ENCODE peak calls at places on chromosomes 2 and 18, in nine cellular contexts. N, D, Q, X, Y, G, T, F and Z are unnamed samples.

GRCh38 chr2:170820647-170821630 is 4.3 kb downstream of the GAD1 start:
- DNase-seq in N (no peak), D (no peak), Q (peak), X (no peak), Y (no peak), G (no peak), T (no peak), F (no peak), Z (no peak)

GRCh38 chr18:62329676-62330454 is 4.8 kb downstream of the TNFRSF11A start:
- DNase-seq in N (no peak), D (no peak), Q (peak), X (no peak), Y (no peak), G (peak), T (no peak), F (peak), Z (peak)

GRCh38 chr2:229282758-229283546 is 11.9 kb upstream of the PID1 start:
- DNase-seq in N (no peak), D (peak), Q (no peak), X (no peak), Y (no peak), G (no peak), T (no peak), F (no peak), Z (no peak)

GRCh38 chr2:139990646-139991335 is 1210.6 kb upstream of the NXPH2 start:
- DNase-seq in N (no peak), D (no peak), Q (no peak), X (no peak), Y (no peak), G (no peak), T (no peak), F (no peak), Z (no peak)

GRCh38 chr2:102768892-102769291 is 7.1 kb downstream of the TMEM182 start:
- DNase-seq in N (no peak), D (no peak), Q (no peak), X (no peak), Y (no peak), G (no peak), T (peak), F (no peak), Z (no peak)

GRCh38 chr2:36857713-36858112 is 108.6 kb downstream of the STRN start:
- DNase-seq in N (no peak), D (no peak), Q (no peak), X (no peak), Y (no peak), G (no peak), T (no peak), F (no peak), Z (peak)

GRCh38 chr18:34957119-34957863 is 83.9 kb upstream of the MAPRE2 start:
- DNase-seq in N (no peak), D (no peak), Q (no peak), X (no peak), Y (no peak), G (no peak), T (no peak), F (peak), Z (no peak)

GRCh38 chr2:24831216-24831615 is 38.0 kb downstream of the CENPO start:
- DNase-seq in N (no peak), D (no peak), Q (no peak), X (no peak), Y (no peak), G (peak), T (no peak), F (no peak), Z (no peak)

GRCh38 chr2:121634354-121635307 is 14.6 kb downstream of the CLASP1 start:
- DNase-seq in N (no peak), D (no peak), Q (no peak), X (no peak), Y (no peak), G (no peak), T (no peak), F (peak), Z (peak)

GRCh38 chr18:27599202-27599829 is 414.2 kb upstream of the CHST9 start:
- DNase-seq in N (peak), D (peak), Q (peak), X (peak), Y (no peak), G (no peak), T (peak), F (peak), Z (no peak)

GRCh38 chr2:15631883-15632282 is 40.2 kb downstream of the DDX1 start:
- DNase-seq in N (no peak), D (no peak), Q (no peak), X (no peak), Y (no peak), G (no peak), T (no peak), F (no peak), Z (no peak)

GRCh38 chr18:75290737-75291358 is 80.3 kb downstream of the TSHZ1 start:
- DNase-seq in N (no peak), D (no peak), Q (no peak), X (no peak), Y (no peak), G (no peak), T (no peak), F (no peak), Z (no peak)

GRCh38 chr2:105460048-105460732 is 61.3 kb upstream of the FHL2 start:
- DNase-seq in N (no peak), D (no peak), Q (no peak), X (no peak), Y (no peak), G (no peak), T (no peak), F (no peak), Z (peak)

GRCh38 chr18:69763821-69764220 is 183.9 kb downstream of the CD226 start:
- DNase-seq in N (no peak), D (no peak), Q (no peak), X (no peak), Y (no peak), G (no peak), T (no peak), F (no peak), Z (no peak)

GRCh38 chr2:67108231-67108630 is 288.9 kb upstream of the ETAA1 start:
- DNase-seq in N (no peak), D (no peak), Q (no peak), X (no peak), Y (no peak), G (no peak), T (no peak), F (peak), Z (no peak)

GRCh38 chr2:222404126-222404891 is 20.0 kb upstream of the SGPP2 start:
- DNase-seq in N (no peak), D (no peak), Q (no peak), X (no peak), Y (no peak), G (no peak), T (peak), F (no peak), Z (no peak)

GRCh38 chr2:74833418-74834233 is at the start of gene HK2:
- DNase-seq in N (peak), D (peak), Q (peak), X (peak), Y (peak), G (peak), T (peak), F (peak), Z (no peak)

GRCh38 chr18:70221156-70221910 is 15.8 kb upstream of the RTTN start:
- DNase-seq in N (no peak), D (no peak), Q (no peak), X (no peak), Y (no peak), G (no peak), T (no peak), F (no peak), Z (peak)

GRCh38 chr2:53545159-53546055 is 222.2 kb upstream of the CHAC2 start:
- DNase-seq in N (no peak), D (no peak), Q (no peak), X (no peak), Y (no peak), G (no peak), T (no peak), F (no peak), Z (no peak)

GRCh38 chr2:174145827-174146226 is 102.5 kb downstream of the OLA1 start:
- DNase-seq in N (no peak), D (peak), Q (peak), X (no peak), Y (no peak), G (no peak), T (peak), F (no peak), Z (no peak)

GRCh38 chr2:207073791-207074678 is 91.7 kb downstream of the KLF7 start:
- DNase-seq in N (no peak), D (no peak), Q (no peak), X (no peak), Y (no peak), G (no peak), T (peak), F (peak), Z (no peak)

GRCh38 chr2:120261387-120262006 is 8.8 kb downstream of the RALB start:
- DNase-seq in N (no peak), D (no peak), Q (no peak), X (no peak), Y (no peak), G (no peak), T (no peak), F (no peak), Z (no peak)